ENCODE peak calls at places on chromosomes 13 and 19, in ten cellular contexts. One of them, this sample, is unnamed.

GRCh38 chr19:48806518-48806817 is 4.4 kb downstream of the BCAT2 start:
- DNase-seq in K562: peak; percentile 63
- DNase-seq in AG09309: no peak
- DNase-seq in foreskin keratinocyte: no peak
- DNase-seq in neural crest cell: peak; percentile 51
- DNase-seq in endodermal cell: peak; percentile 89
- DNase-seq in esophagus squamous epithelium: no peak
- DNase-seq in type B pancreatic cell: no peak
- DNase-seq in epithelial cell of proximal tubule: no peak
- DNase-seq in upper lobe of left lung: peak; percentile 42
- DNase-seq in this sample: peak; percentile 75

GRCh38 chr13:109684836-109685602 is 101.4 kb downstream of the IRS2 start:
- DNase-seq in endodermal cell: no peak
- DNase-seq in neural crest cell: no peak
- DNase-seq in foreskin keratinocyte: peak; percentile 54
- DNase-seq in upper lobe of left lung: no peak
- DNase-seq in esophagus squamous epithelium: no peak
- DNase-seq in type B pancreatic cell: no peak
- DNase-seq in epithelial cell of proximal tubule: peak; percentile 13
- DNase-seq in AG09309: no peak
- DNase-seq in K562: no peak
- DNase-seq in this sample: no peak

GRCh38 chr13:102799544-102800144 is 725 bp downstream of the BIVM start:
- DNase-seq in K562: peak; percentile 23
- DNase-seq in foreskin keratinocyte: peak; percentile 20
- DNase-seq in AG09309: no peak
- DNase-seq in upper lobe of left lung: peak; percentile 91
- DNase-seq in esophagus squamous epithelium: no peak
- DNase-seq in endodermal cell: peak; percentile 73
- DNase-seq in neural crest cell: peak; percentile 30
- DNase-seq in type B pancreatic cell: peak; percentile 78
- DNase-seq in epithelial cell of proximal tubule: no peak
- DNase-seq in this sample: peak; percentile 37

GRCh38 chr13:96075953-96076543 is 13.9 kb upstream of the HS6ST3 start:
- DNase-seq in type B pancreatic cell: no peak
- DNase-seq in K562: no peak
- DNase-seq in endodermal cell: no peak
- DNase-seq in upper lobe of left lung: no peak
- DNase-seq in esophagus squamous epithelium: no peak
- DNase-seq in epithelial cell of proximal tubule: no peak
- DNase-seq in foreskin keratinocyte: no peak
- DNase-seq in neural crest cell: no peak
- DNase-seq in AG09309: no peak
- DNase-seq in this sample: peak; percentile 31

GRCh38 chr13:39552233-39552632 is 50.8 kb downstream of the LHFPL6 start:
- DNase-seq in endodermal cell: no peak
- DNase-seq in type B pancreatic cell: no peak
- DNase-seq in esophagus squamous epithelium: no peak
- DNase-seq in upper lobe of left lung: no peak
- DNase-seq in epithelial cell of proximal tubule: no peak
- DNase-seq in neural crest cell: no peak
- DNase-seq in K562: no peak
- DNase-seq in AG09309: no peak
- DNase-seq in foreskin keratinocyte: no peak
- DNase-seq in this sample: no peak

GRCh38 chr19:1324792-1325567 is 39.3 kb downstream of the EFNA2 start:
- DNase-seq in endodermal cell: no peak
- DNase-seq in K562: peak; percentile 88
- DNase-seq in upper lobe of left lung: peak; percentile 89
- DNase-seq in epithelial cell of proximal tubule: no peak
- DNase-seq in foreskin keratinocyte: peak; percentile 41
- DNase-seq in AG09309: no peak
- DNase-seq in type B pancreatic cell: no peak
- DNase-seq in neural crest cell: no peak
- DNase-seq in esophagus squamous epithelium: no peak
- DNase-seq in this sample: peak; percentile 36

GRCh38 chr19:29798783-29799182 is 13.0 kb upstream of the CCNE1 start:
- DNase-seq in endodermal cell: no peak
- DNase-seq in upper lobe of left lung: no peak
- DNase-seq in neural crest cell: no peak
- DNase-seq in type B pancreatic cell: no peak
- DNase-seq in AG09309: no peak
- DNase-seq in esophagus squamous epithelium: no peak
- DNase-seq in epithelial cell of proximal tubule: no peak
- DNase-seq in K562: no peak
- DNase-seq in foreskin keratinocyte: no peak
- DNase-seq in this sample: no peak

GRCh38 chr19:14514215-14514871 is 3.9 kb downstream of the DNAJB1 start:
- DNase-seq in AG09309: no peak
- DNase-seq in upper lobe of left lung: no peak
- DNase-seq in neural crest cell: no peak
- DNase-seq in endodermal cell: no peak
- DNase-seq in esophagus squamous epithelium: no peak
- DNase-seq in foreskin keratinocyte: no peak
- DNase-seq in K562: no peak
- DNase-seq in epithelial cell of proximal tubule: no peak
- DNase-seq in type B pancreatic cell: no peak
- DNase-seq in this sample: no peak

GRCh38 chr13:54975676-54976075 is 1947.1 kb downstream of the OLFM4 start:
- DNase-seq in upper lobe of left lung: no peak
- DNase-seq in epithelial cell of proximal tubule: no peak
- DNase-seq in neural crest cell: no peak
- DNase-seq in type B pancreatic cell: no peak
- DNase-seq in AG09309: no peak
- DNase-seq in K562: no peak
- DNase-seq in endodermal cell: peak; percentile 80
- DNase-seq in foreskin keratinocyte: no peak
- DNase-seq in esophagus squamous epithelium: no peak
- DNase-seq in this sample: no peak

GRCh38 chr19:10352764-10353671 is 13.6 kb upstream of the ICAM3 start:
- DNase-seq in neural crest cell: peak; percentile 59
- DNase-seq in type B pancreatic cell: peak; percentile 85
- DNase-seq in endodermal cell: peak; percentile 96
- DNase-seq in esophagus squamous epithelium: no peak
- DNase-seq in upper lobe of left lung: peak; percentile 80
- DNase-seq in epithelial cell of proximal tubule: no peak
- DNase-seq in K562: peak; percentile 73
- DNase-seq in AG09309: no peak
- DNase-seq in foreskin keratinocyte: no peak
- DNase-seq in this sample: peak; percentile 9

GRCh38 chr13:73937420-73937819 is 196.8 kb downstream of the KLF12 start:
- DNase-seq in type B pancreatic cell: no peak
- DNase-seq in esophagus squamous epithelium: no peak
- DNase-seq in endodermal cell: no peak
- DNase-seq in foreskin keratinocyte: no peak
- DNase-seq in AG09309: no peak
- DNase-seq in neural crest cell: no peak
- DNase-seq in upper lobe of left lung: no peak
- DNase-seq in epithelial cell of proximal tubule: no peak
- DNase-seq in K562: no peak
- DNase-seq in this sample: no peak

GRCh38 chr19:8663920-8664670 is 33.7 kb downstream of the NFILZ start:
- DNase-seq in type B pancreatic cell: no peak
- DNase-seq in epithelial cell of proximal tubule: no peak
- DNase-seq in esophagus squamous epithelium: no peak
- DNase-seq in foreskin keratinocyte: no peak
- DNase-seq in endodermal cell: no peak
- DNase-seq in neural crest cell: no peak
- DNase-seq in upper lobe of left lung: peak; percentile 64
- DNase-seq in K562: peak; percentile 49
- DNase-seq in AG09309: no peak
- DNase-seq in this sample: no peak

GRCh38 chr13:112587359-112587766 is 590 bp downstream of the TUBGCP3 start:
- DNase-seq in neural crest cell: peak; percentile 63
- DNase-seq in foreskin keratinocyte: peak; percentile 24
- DNase-seq in endodermal cell: peak; percentile 89
- DNase-seq in K562: peak; percentile 85
- DNase-seq in epithelial cell of proximal tubule: no peak
- DNase-seq in esophagus squamous epithelium: no peak
- DNase-seq in type B pancreatic cell: peak; percentile 84
- DNase-seq in AG09309: peak; percentile 33
- DNase-seq in upper lobe of left lung: peak; percentile 95
- DNase-seq in this sample: peak; percentile 84
- TF ChIP-seq CTCF in neural crest cell: no peak
- TF ChIP-seq CTCF in foreskin keratinocyte: peak; percentile 28
- TF ChIP-seq CTCF in endodermal cell: no peak
- TF ChIP-seq CTCF in K562: no peak
- TF ChIP-seq CTCF in epithelial cell of proximal tubule: peak; percentile 15
- TF ChIP-seq CTCF in esophagus squamous epithelium: no peak
- TF ChIP-seq CTCF in type B pancreatic cell: no peak
- TF ChIP-seq CTCF in AG09309: peak; percentile 6
- TF ChIP-seq CTCF in upper lobe of left lung: no peak
- TF ChIP-seq CTCF in this sample: peak; percentile 13

GRCh38 chr13:113980489-113981064 is 6.7 kb upstream of the C13orf46 start:
- DNase-seq in foreskin keratinocyte: no peak
- DNase-seq in endodermal cell: no peak
- DNase-seq in K562: no peak
- DNase-seq in epithelial cell of proximal tubule: no peak
- DNase-seq in upper lobe of left lung: no peak
- DNase-seq in type B pancreatic cell: no peak
- DNase-seq in esophagus squamous epithelium: no peak
- DNase-seq in neural crest cell: no peak
- DNase-seq in AG09309: no peak
- DNase-seq in this sample: no peak

GRCh38 chr13:113979791-113980471 is 6.1 kb upstream of the C13orf46 start:
- DNase-seq in K562: no peak
- DNase-seq in AG09309: no peak
- DNase-seq in upper lobe of left lung: no peak
- DNase-seq in foreskin keratinocyte: no peak
- DNase-seq in esophagus squamous epithelium: no peak
- DNase-seq in neural crest cell: no peak
- DNase-seq in epithelial cell of proximal tubule: no peak
- DNase-seq in endodermal cell: no peak
- DNase-seq in type B pancreatic cell: no peak
- DNase-seq in this sample: no peak

GRCh38 chr13:113981611-113982295 is 7.9 kb upstream of the C13orf46 start:
- DNase-seq in neural crest cell: no peak
- DNase-seq in epithelial cell of proximal tubule: no peak
- DNase-seq in endodermal cell: no peak
- DNase-seq in type B pancreatic cell: no peak
- DNase-seq in upper lobe of left lung: peak; percentile 66
- DNase-seq in esophagus squamous epithelium: no peak
- DNase-seq in AG09309: no peak
- DNase-seq in K562: no peak
- DNase-seq in foreskin keratinocyte: no peak
- DNase-seq in this sample: no peak

GRCh38 chr13:113982296-113982661 is 8.4 kb upstream of the C13orf46 start:
- DNase-seq in epithelial cell of proximal tubule: no peak
- DNase-seq in upper lobe of left lung: peak; percentile 67
- DNase-seq in endodermal cell: no peak
- DNase-seq in neural crest cell: no peak
- DNase-seq in foreskin keratinocyte: no peak
- DNase-seq in type B pancreatic cell: no peak
- DNase-seq in AG09309: no peak
- DNase-seq in esophagus squamous epithelium: no peak
- DNase-seq in K562: no peak
- DNase-seq in this sample: no peak

DNA sequence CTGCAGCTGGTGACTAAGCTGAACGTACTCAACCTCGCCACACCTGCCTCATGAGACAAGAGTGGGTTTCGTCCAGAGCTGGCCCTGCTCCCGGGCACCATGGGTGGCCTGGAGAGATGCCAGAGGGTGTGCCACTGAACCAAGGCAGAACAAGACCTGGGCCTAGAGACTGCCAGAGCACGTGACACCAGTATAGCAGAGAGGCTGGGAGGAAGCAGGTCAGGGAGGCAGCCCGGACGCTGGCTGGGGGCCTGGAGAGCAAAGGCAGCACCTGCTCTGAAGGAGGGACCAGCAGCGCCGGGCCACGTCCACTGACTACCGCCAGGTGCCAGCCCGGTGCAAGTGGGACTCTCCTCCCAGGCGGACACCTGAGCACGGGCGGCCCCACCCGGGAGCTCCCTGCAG is 7.3 kb upstream of the C13orf46 start:
- DNase-seq in type B pancreatic cell: no peak
- DNase-seq in AG09309: no peak
- DNase-seq in foreskin keratinocyte: peak; percentile 42
- DNase-seq in upper lobe of left lung: peak; percentile 91
- DNase-seq in K562: no peak
- DNase-seq in neural crest cell: no peak
- DNase-seq in esophagus squamous epithelium: no peak
- DNase-seq in epithelial cell of proximal tubule: peak; percentile 54
- DNase-seq in endodermal cell: no peak
- DNase-seq in this sample: no peak
- TF ChIP-seq CTCF in type B pancreatic cell: no peak
- TF ChIP-seq CTCF in AG09309: no peak
- TF ChIP-seq CTCF in foreskin keratinocyte: no peak
- TF ChIP-seq CTCF in upper lobe of left lung: no peak
- TF ChIP-seq CTCF in K562: no peak
- TF ChIP-seq CTCF in neural crest cell: no peak
- TF ChIP-seq CTCF in esophagus squamous epithelium: peak; percentile 6
- TF ChIP-seq CTCF in epithelial cell of proximal tubule: no peak
- TF ChIP-seq CTCF in endodermal cell: no peak
- TF ChIP-seq CTCF in this sample: no peak

DNA sequence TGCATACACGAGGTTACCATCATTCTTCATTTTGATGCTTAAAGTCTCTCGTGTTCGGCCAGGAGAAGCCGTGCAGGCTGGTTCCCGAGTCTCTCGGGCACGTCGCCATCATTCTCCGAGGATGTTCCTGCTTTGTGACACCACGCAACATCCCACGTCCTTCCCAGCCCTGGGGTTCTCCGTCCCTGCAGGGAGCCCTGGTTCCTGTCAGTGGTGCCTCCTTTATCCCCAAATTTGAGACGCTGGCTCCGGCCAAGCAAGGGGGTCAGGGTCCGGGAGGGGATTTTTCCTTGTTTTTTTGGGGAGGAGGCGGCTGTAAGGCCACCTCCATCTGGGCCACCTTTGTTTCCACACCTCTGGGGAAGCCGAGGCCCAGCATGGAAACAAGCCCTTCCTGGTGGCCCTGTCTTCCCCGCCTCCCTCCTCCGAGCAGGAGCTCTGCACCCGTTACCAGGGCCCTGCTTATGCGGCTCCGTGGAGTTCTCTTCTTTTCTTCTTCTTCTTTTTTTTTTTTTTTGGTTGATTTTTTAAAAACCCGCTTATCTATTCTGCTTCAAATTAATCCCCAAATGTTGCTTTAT is 50.2 kb downstream of the TEX29 start:
- DNase-seq in neural crest cell: no peak
- DNase-seq in upper lobe of left lung: no peak
- DNase-seq in type B pancreatic cell: no peak
- DNase-seq in foreskin keratinocyte: no peak
- DNase-seq in K562: no peak
- DNase-seq in epithelial cell of proximal tubule: no peak
- DNase-seq in esophagus squamous epithelium: no peak
- DNase-seq in endodermal cell: no peak
- DNase-seq in AG09309: no peak
- DNase-seq in this sample: no peak
- TF ChIP-seq CTCF in neural crest cell: no peak
- TF ChIP-seq CTCF in upper lobe of left lung: no peak
- TF ChIP-seq CTCF in type B pancreatic cell: no peak
- TF ChIP-seq CTCF in foreskin keratinocyte: no peak
- TF ChIP-seq CTCF in K562: no peak
- TF ChIP-seq CTCF in epithelial cell of proximal tubule: no peak
- TF ChIP-seq CTCF in esophagus squamous epithelium: no peak
- TF ChIP-seq CTCF in endodermal cell: no peak
- TF ChIP-seq CTCF in AG09309: no peak
- TF ChIP-seq CTCF in this sample: no peak

DNA sequence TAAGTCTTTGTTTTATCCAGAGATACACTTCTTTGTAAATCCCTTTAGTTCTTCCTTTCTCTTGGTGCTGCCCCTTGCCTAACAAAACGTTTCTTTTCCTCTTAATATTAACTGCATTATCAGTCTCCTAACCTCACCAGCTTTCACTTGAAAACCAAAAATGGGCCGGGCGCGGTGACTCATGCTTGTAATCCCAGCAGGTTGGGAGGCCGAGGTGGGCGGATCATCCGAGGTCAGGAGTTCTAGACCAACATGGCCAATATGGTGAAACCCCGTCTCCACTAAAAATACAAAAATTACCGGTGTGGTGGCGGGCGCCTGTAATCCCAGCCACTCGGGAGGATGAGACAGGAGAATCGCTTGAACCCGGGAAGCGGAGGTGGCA is 329.8 kb upstream of the MIR17HG start:
- DNase-seq in foreskin keratinocyte: peak; percentile 8
- DNase-seq in neural crest cell: peak; percentile 1
- DNase-seq in K562: no peak
- DNase-seq in epithelial cell of proximal tubule: no peak
- DNase-seq in endodermal cell: peak; percentile 82
- DNase-seq in type B pancreatic cell: no peak
- DNase-seq in upper lobe of left lung: no peak
- DNase-seq in esophagus squamous epithelium: no peak
- DNase-seq in AG09309: no peak
- DNase-seq in this sample: no peak
- TF ChIP-seq CTCF in foreskin keratinocyte: no peak
- TF ChIP-seq CTCF in neural crest cell: no peak
- TF ChIP-seq CTCF in K562: no peak
- TF ChIP-seq CTCF in epithelial cell of proximal tubule: no peak
- TF ChIP-seq CTCF in endodermal cell: peak; percentile 24
- TF ChIP-seq CTCF in type B pancreatic cell: no peak
- TF ChIP-seq CTCF in upper lobe of left lung: no peak
- TF ChIP-seq CTCF in esophagus squamous epithelium: no peak
- TF ChIP-seq CTCF in AG09309: no peak
- TF ChIP-seq CTCF in this sample: peak; percentile 14

This sample was measured in GM10248.